ENCODE peak calls at places on chromosome 13, in five cellular contexts. F is left lung; W is progenitor cell of endocrine pancreas; D is CD8-positive, alpha-beta T cell; O is fibroblast of the aortic adventitia. J is an unnamed sample.

GRCh38 chr13:43815204-43815603 is 28.4 kb upstream of the ENOX1 start:
- DNase-seq in F (no peak), W (no peak), D (no peak), O (peak), J (no peak)

GRCh38 chr13:39159971-39160370 is 121.7 kb downstream of the NHLRC3 start:
- DNase-seq in F (no peak), W (no peak), D (no peak), O (no peak), J (no peak)

GRCh38 chr13:37364024-37364423 is 234.5 kb downstream of the POSTN start:
- DNase-seq in F (no peak), W (no peak), D (no peak), O (peak), J (no peak)

GRCh38 chr13:112747256-112747655 is 57.4 kb downstream of the ATP11A start:
- DNase-seq in F (no peak), W (no peak), D (no peak), O (no peak), J (no peak)

GRCh38 chr13:42798118-42798517 is 16.7 kb downstream of the FAM216B start:
- DNase-seq in F (no peak), W (no peak), D (no peak), O (no peak), J (no peak)

GRCh38 chr13:80334582-80335260 is 6.2 kb downstream of the SPRY2 start:
- DNase-seq in F (no peak), W (no peak), D (no peak), O (peak), J (no peak)

GRCh38 chr13:29908411-29908810 is 58.0 kb upstream of the UBL3 start:
- DNase-seq in F (no peak), W (no peak), D (no peak), O (peak), J (peak)

GRCh38 chr13:105573134-105573533 is 962.3 kb downstream of the EFNB2 start:
- DNase-seq in F (no peak), W (no peak), D (no peak), O (no peak), J (no peak)

GRCh38 chr13:50380905-50381304 is 365.7 kb downstream of the KCNRG start:
- DNase-seq in F (no peak), W (no peak), D (no peak), O (no peak), J (no peak)

GRCh38 chr13:30145709-30146367 is 161.5 kb downstream of the KATNAL1 start:
- DNase-seq in F (no peak), W (no peak), D (no peak), O (no peak), J (no peak)

GRCh38 chr13:48491423-48492122 is 41.3 kb downstream of the RCBTB2 start:
- DNase-seq in F (no peak), W (no peak), D (no peak), O (peak), J (no peak)

DNA sequence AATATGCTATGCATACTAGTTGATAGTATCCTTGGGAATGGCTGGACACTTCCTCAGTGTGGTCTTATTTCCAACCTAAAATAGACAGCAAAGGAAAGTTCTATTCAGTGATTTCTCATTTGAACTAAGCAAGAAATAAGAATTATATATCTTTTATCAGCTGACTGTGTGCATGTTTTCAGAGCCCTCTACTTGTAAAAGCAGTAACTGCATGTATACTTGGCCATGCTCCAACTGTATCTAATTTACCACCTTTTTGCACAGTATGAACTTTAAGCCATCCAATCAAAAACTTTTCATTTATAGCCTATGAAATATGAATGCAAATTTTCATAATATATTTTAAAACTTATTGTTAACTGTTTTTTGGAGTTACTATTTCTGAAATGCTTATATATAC is 136.4 kb upstream of the PCDH9 start:
- DNase-seq in F (no peak), W (no peak), D (no peak), O (peak), J (no peak)
- TF ChIP-seq CTCF in F (no peak), W (peak), D (no peak), O (peak), J (peak)

GRCh38 chr13:77507931-77508776 is 27.4 kb upstream of the SCEL start:
- DNase-seq in F (no peak), W (no peak), D (no peak), O (peak), J (no peak)

GRCh38 chr13:77509221-77509620 is 26.3 kb upstream of the SCEL start:
- DNase-seq in F (no peak), W (no peak), D (no peak), O (peak), J (no peak)

GRCh38 chr13:77503398-77503797 is 32.1 kb upstream of the SCEL start:
- DNase-seq in F (no peak), W (no peak), D (no peak), O (no peak), J (no peak)

GRCh38 chr13:77510156-77510555 is 25.4 kb upstream of the SCEL start:
- DNase-seq in F (no peak), W (no peak), D (no peak), O (no peak), J (no peak)

DNA sequence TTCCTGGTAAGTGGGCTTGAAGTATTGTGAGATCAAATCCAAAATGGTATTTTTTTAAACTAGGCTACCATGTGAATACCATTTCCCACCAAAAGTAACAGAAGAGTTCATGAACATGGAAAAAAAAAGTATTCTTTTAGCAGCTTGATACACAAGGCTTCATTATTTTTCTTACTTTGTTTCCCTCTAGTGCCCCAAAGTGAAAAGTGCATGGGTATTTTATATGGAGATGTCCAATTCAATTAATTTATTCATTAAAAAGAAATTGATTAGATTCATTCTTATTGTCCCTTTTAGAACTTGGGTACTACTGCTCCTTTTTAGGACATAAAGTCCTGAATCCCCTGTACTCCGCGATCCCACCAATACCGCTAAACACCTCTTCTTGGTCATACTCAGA is 28.6 kb upstream of the SCEL start:
- DNase-seq in F (no peak), W (no peak), D (no peak), O (peak), J (no peak)
- TF ChIP-seq CTCF in F (peak), W (no peak), D (no peak), O (peak), J (peak)

DNA sequence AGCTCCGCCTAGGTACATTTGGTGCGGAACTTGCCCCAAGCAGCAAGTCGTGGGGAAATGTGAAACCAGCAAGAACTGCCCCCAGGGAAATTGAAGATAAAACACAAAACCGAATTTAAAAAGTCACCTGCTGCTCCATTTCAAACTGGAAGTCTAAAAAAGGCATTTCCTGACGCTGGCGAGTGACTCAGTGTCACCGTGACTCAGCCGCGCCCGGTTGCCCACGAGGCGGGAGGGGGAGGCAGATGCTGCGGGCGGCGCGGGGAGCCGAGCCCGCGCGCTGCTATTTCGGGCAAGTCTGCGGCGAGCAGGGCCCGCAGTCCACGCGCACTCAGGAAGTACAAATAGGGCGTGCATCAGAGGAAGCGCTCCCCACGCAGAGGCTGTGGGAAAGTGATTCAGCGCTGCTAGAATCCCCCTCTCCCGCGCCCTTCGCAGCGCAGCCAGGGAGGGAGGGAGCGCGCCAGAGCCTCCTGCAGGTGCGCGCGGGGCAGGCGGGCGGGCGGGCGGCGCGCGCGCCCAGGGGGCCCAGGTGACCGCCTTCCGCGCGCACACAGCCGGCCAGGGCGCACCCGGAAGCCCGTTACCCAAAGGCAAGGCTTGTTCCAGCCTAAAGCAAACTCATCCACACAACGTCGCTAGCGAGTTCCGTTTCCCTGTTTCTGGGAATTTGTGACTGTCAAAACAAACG is 168.8 kb downstream of the COL4A1 start:
- DNase-seq in F (peak), W (peak), D (peak), O (peak), J (no peak)
- TF ChIP-seq CTCF in F (no peak), W (peak), D (no peak), O (peak), J (peak)

GRCh38 chr13:28678809-28679208 is 19.9 kb downstream of the POMP start:
- DNase-seq in F (no peak), W (no peak), D (no peak), O (no peak), J (no peak)
- TF ChIP-seq CTCF in F (no peak), W (peak), D (peak), O (peak), J (no peak)

GRCh38 chr13:26926371-26926770 is 165.8 kb upstream of the GPR12 start:
- DNase-seq in F (no peak), W (no peak), D (no peak), O (no peak), J (no peak)

GRCh38 chr13:26920614-26921355 is 160.2 kb upstream of the GPR12 start:
- DNase-seq in F (no peak), W (no peak), D (no peak), O (no peak), J (no peak)

GRCh38 chr13:26927511-26927910 is 166.9 kb upstream of the GPR12 start:
- DNase-seq in F (no peak), W (no peak), D (no peak), O (no peak), J (no peak)

GRCh38 chr13:26921918-26922317 is 161.3 kb upstream of the GPR12 start:
- DNase-seq in F (no peak), W (no peak), D (no peak), O (no peak), J (no peak)

GRCh38 chr13:26923824-26924605 is 163.4 kb upstream of the GPR12 start:
- DNase-seq in F (no peak), W (no peak), D (no peak), O (peak), J (no peak)
- TF ChIP-seq CTCF in F (no peak), W (no peak), D (no peak), O (no peak), J (no peak)

GRCh38 chr13:46012404-46012803 is 40.1 kb downstream of the ZC3H13 start:
- DNase-seq in F (no peak), W (no peak), D (no peak), O (no peak), J (no peak)

GRCh38 chr13:46015374-46015773 is 37.2 kb downstream of the ZC3H13 start:
- DNase-seq in F (no peak), W (no peak), D (no peak), O (no peak), J (no peak)

GRCh38 chr13:46008631-46009030 is 43.9 kb downstream of the ZC3H13 start:
- DNase-seq in F (no peak), W (no peak), D (no peak), O (no peak), J (no peak)

GRCh38 chr13:46006688-46007452 is 45.7 kb downstream of the ZC3H13 start:
- DNase-seq in F (no peak), W (no peak), D (no peak), O (no peak), J (no peak)

GRCh38 chr13:46010148-46010547 is 42.4 kb downstream of the ZC3H13 start:
- DNase-seq in F (no peak), W (no peak), D (no peak), O (peak), J (no peak)
- TF ChIP-seq CTCF in F (no peak), W (peak), D (no peak), O (peak), J (peak)

DNA sequence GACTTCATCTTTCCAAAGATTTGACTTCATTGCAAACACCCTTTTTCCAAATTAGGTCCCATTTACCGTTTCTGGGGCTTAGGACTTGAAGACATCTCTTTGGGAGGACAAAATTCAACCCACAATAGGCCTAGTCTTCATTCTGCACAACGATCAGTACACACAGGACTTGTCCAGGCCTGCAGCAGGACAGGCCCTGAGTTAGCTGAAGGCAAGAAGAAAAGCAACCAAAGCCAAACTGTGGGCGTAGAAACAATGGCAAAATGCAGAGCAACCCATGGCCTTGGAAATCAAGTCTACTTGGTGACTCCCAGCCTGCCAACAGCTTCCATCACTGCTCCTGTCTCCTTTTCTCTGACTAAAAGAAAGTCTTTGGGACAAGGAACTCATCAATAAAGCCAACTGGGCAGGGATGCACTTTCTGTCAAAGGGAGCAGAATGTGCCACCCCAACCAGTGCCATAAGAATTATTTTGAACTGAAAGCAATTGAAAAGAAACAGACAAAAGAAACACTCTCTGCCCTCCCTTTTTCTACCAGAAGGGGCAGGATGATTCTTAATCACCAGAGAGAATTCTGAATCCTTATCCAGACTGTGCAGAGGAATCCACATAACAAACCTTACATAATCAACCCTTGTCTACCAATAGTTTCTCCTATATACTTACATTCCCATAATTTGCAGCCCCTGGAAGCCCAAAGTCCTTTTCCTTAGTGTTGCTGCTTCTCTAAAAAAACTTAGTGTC is 520.9 kb upstream of the NBEA start:
- DNase-seq in F (no peak), W (no peak), D (no peak), O (no peak), J (no peak)
- TF ChIP-seq CTCF in F (no peak), W (no peak), D (no peak), O (peak), J (no peak)

GRCh38 chr13:28138756-28139470 is 568 bp downstream of the PAN3 start:
- DNase-seq in F (peak), W (peak), D (peak), O (peak), J (peak)

GRCh38 chr13:28136916-28137315 is 1.4 kb upstream of the PAN3 start:
- DNase-seq in F (no peak), W (no peak), D (no peak), O (peak), J (no peak)

GRCh38 chr13:28137556-28137955 is 789 bp upstream of the PAN3 start:
- DNase-seq in F (no peak), W (no peak), D (no peak), O (peak), J (no peak)

GRCh38 chr13:28140433-28141125 is 2.2 kb downstream of the PAN3 start:
- DNase-seq in F (no peak), W (no peak), D (no peak), O (no peak), J (no peak)

DNA sequence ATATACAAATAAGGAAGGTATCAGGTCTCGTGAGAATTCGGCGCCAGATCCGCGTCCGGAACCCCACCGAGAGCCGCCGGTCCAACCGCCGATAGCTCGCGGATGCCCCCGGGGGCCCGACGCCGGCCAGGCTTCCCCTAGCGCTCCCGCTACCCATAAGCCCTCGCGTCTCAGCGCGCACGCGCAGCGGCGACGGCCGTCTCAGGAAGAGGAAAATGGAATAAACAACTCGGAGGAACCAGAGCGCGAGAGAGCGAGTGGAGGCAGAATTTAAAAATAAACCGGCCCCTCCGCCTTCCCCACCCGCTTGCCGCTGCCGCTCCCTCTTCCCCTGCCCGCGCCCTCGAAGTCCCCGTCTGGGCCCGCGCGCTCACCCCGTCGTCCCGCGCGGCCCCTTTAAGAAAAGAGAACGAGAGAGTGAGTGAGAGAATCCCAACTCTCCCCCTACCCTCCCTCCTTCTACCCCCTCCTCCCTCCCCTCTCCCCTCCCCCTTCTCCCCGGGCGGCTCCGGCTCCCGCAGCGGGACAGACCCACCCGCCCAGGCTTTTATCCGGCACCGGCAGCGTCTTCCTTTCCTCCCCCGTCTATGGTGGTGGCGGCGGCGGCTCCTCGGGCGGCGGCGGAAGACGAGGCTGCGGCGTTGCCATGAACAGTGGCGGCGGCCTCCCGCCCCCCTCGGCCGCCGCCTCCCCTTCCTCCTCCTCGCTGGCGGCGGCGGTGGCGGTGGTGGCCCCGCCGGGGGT is at the start of gene PAN3:
- DNase-seq in F (peak), W (peak), D (peak), O (peak), J (peak)
- TF ChIP-seq CTCF in F (no peak), W (peak), D (no peak), O (no peak), J (no peak)

GRCh38 chr13:111475488-111475887 is 155.0 kb downstream of the TEX29 start:
- DNase-seq in F (no peak), W (no peak), D (no peak), O (no peak), J (peak)

GRCh38 chr13:111472559-111473460 is 152.4 kb downstream of the TEX29 start:
- DNase-seq in F (no peak), W (no peak), D (no peak), O (no peak), J (peak)

GRCh38 chr13:111472083-111472482 is 151.6 kb downstream of the TEX29 start:
- DNase-seq in F (no peak), W (no peak), D (no peak), O (no peak), J (peak)

GRCh38 chr13:111476197-111476596 is 155.8 kb downstream of the TEX29 start:
- DNase-seq in F (no peak), W (no peak), D (no peak), O (no peak), J (peak)

DNA sequence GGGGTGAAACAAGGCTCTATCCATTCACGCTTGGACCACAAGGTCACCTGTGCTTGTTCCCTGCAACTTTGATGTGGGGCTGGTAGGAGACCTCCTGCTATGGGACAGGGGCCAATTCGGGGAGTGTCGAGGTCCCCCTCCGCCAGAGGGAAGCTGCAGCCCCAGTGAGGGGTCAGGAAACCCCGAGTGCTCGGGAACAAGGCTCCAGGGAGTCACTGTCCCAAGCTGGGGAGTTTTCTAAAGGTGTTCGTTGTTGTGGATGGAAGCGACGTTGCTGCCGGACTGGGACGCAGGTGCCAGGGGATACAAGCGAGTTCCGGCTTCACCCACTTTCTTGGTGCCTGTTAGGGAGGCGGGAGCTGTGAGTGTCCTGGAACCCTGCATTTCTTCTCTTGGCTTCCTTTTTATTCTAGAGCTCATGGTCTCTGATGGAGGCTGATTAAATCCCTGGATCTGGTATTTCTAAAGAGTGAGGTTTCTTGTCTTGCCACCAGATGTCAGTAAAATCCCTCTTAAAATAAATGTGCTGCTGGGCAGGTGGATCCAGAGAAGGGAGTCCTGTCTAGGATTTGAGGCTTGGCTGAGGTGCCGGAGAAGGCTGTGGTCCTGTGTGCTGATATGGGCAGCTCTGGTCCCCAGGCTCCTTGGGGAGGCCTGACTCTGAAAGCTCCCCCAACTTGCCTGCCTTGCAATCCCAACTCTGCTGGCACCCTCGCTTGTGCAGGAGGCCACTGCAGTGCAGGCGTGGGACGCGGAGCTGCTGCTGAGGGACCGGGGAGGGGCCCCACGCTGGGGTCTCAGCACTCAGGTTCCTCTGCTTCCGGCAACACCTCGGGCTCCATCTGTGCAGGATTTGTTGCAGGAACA is 153.9 kb downstream of the TEX29 start:
- DNase-seq in F (no peak), W (no peak), D (no peak), O (peak), J (peak)
- TF ChIP-seq CTCF in F (peak), W (peak), D (no peak), O (peak), J (peak)